ENCODE peak calls at places on chromosomes 2 and 18, in five cellular contexts. P is activated CD4-positive, alpha-beta T cell treated with anti-CD3 and anti-CD28 coated beads, Interleukin-2, amount 50 U/mL, for 24 hours; Q is GM23248; O is A549; L is D341Med. F is an unnamed sample.

GRCh38 chr2:65789923-65790675 is 357.7 kb upstream of the SPRED2 start:
- DNase-seq in P (no peak), L (no peak), O (no peak), Q (no peak), F (no peak)

GRCh38 chr18:1090758-1091157 is 186.1 kb downstream of the ADCYAP1 start:
- DNase-seq in O (no peak), L (no peak), P (no peak), Q (no peak), F (no peak)

GRCh38 chr2:232525796-232526195 is at the start of gene CHRND:
- DNase-seq in P (no peak), Q (peak), O (peak), L (no peak), F (no peak)

GRCh38 chr2:206230060-206230890 is 44.2 kb upstream of the ZDBF2 start:
- DNase-seq in P (no peak), O (no peak), L (peak), Q (peak), F (no peak)

GRCh38 chr2:231666171-231667095 is 41.9 kb upstream of the PTMA start:
- DNase-seq in L (no peak), P (no peak), Q (peak), O (peak), F (peak)

GRCh38 chr2:214126135-214126534 is 284.7 kb upstream of the VWC2L start:
- DNase-seq in O (no peak), Q (peak), L (no peak), P (no peak), F (no peak)

GRCh38 chr2:165357758-165358157 is 111.7 kb upstream of the CSRNP3 start:
- DNase-seq in L (no peak), O (no peak), P (no peak), Q (peak), F (no peak)

GRCh38 chr2:203718087-203718486 is 11.6 kb downstream of the CD28 start:
- DNase-seq in O (no peak), L (no peak), Q (peak), P (no peak), F (peak)

GRCh38 chr2:69225933-69226332 is 161.1 kb downstream of the GFPT1 start:
- DNase-seq in O (no peak), Q (peak), P (no peak), L (no peak), F (no peak)

GRCh38 chr2:120436460-120436739 is 90.5 kb downstream of the INHBB start:
- DNase-seq in L (no peak), Q (peak), O (no peak), P (no peak), F (no peak)

GRCh38 chr18:36130039-36130831 is 536 bp downstream of the ELP2 start:
- DNase-seq in P (no peak), Q (peak), O (no peak), L (no peak), F (no peak)

GRCh38 chr2:237574894-237575868 is 8.8 kb downstream of the PRLH start:
- DNase-seq in L (no peak), Q (no peak), P (no peak), O (no peak), F (no peak)

GRCh38 chr2:46812381-46813024 is 103.1 kb downstream of the MCFD2 start:
- DNase-seq in O (no peak), P (no peak), L (no peak), Q (peak), F (no peak)

GRCh38 chr2:104769096-104769495 is 84.8 kb upstream of the POU3F3 start:
- DNase-seq in Q (peak), O (no peak), P (no peak), L (no peak), F (no peak)

GRCh38 chr2:148599112-148599991 is 45.2 kb upstream of the EPC2 start:
- DNase-seq in Q (no peak), O (no peak), L (no peak), P (no peak), F (no peak)

GRCh38 chr2:108787209-108787558 is 613 bp downstream of the CCDC138 start:
- DNase-seq in Q (no peak), L (no peak), P (no peak), O (no peak), F (no peak)

GRCh38 chr18:50338676-50339075 is 36.2 kb upstream of the SKA1 start:
- DNase-seq in O (no peak), L (no peak), P (no peak), Q (no peak), F (no peak)

GRCh38 chr2:168564641-168565040 is 108.6 kb downstream of the CERS6 start:
- DNase-seq in P (no peak), L (no peak), Q (no peak), O (no peak), F (no peak)

GRCh38 chr2:15316370-15316814 is 244.7 kb downstream of the NBAS start:
- DNase-seq in Q (no peak), L (no peak), P (no peak), O (no peak), F (no peak)

GRCh38 chr2:204282525-204282924 is 262.8 kb upstream of the PARD3B start:
- DNase-seq in Q (no peak), L (no peak), P (no peak), O (no peak), F (no peak)

GRCh38 chr2:111918383-111918806 is 20.0 kb downstream of the MERTK start:
- DNase-seq in P (no peak), L (no peak), O (no peak), Q (peak), F (no peak)

GRCh38 chr18:44325903-44326650 is 354.6 kb upstream of the SETBP1 start:
- DNase-seq in L (peak), Q (peak), O (peak), P (no peak), F (peak)

GRCh38 chr2:67566292-67566691 is 169.2 kb downstream of the ETAA1 start:
- DNase-seq in P (no peak), O (no peak), L (no peak), Q (peak), F (no peak)

GRCh38 chr2:239768907-239769573 is 256.1 kb downstream of the NDUFA10 start:
- DNase-seq in L (no peak), Q (no peak), P (no peak), O (no peak), F (no peak)

GRCh38 chr2:7430869-7431641 is 513.8 kb downstream of the RNF144A start:
- DNase-seq in L (no peak), Q (no peak), O (no peak), P (no peak), F (peak)

GRCh38 chr2:63768051-63768450 is 73.6 kb upstream of the UGP2 start:
- DNase-seq in O (no peak), L (no peak), Q (no peak), P (no peak), F (no peak)

GRCh38 chr2:190819835-190820234 is 60.8 kb upstream of the GLS start:
- DNase-seq in L (no peak), O (no peak), Q (peak), P (no peak), F (no peak)

GRCh38 chr2:101558740-101559508 is 84.0 kb upstream of the RFX8 start:
- DNase-seq in L (no peak), O (no peak), Q (peak), P (no peak), F (no peak)

GRCh38 chr2:56009758-56010534 is 86.4 kb upstream of the EFEMP1 start:
- DNase-seq in L (no peak), O (peak), P (no peak), Q (peak), F (peak)

GRCh38 chr2:205858781-205859478 is 176.6 kb downstream of the NRP2 start:
- DNase-seq in L (no peak), O (no peak), Q (peak), P (no peak), F (no peak)

GRCh38 chr2:5697554-5697953 is 5.4 kb downstream of the SOX11 start:
- DNase-seq in P (no peak), O (no peak), L (no peak), Q (no peak), F (no peak)

GRCh38 chr2:240948905-240949790 is 43.0 kb downstream of the CROCC2 start:
- DNase-seq in Q (no peak), P (no peak), L (no peak), O (no peak), F (no peak)

GRCh38 chr2:65826567-65826966 is 394.2 kb upstream of the SPRED2 start:
- DNase-seq in L (no peak), O (no peak), P (no peak), Q (no peak), F (no peak)

GRCh38 chr2:201907128-201907886 is 101.0 kb downstream of the CDK15 start:
- DNase-seq in L (no peak), O (no peak), Q (no peak), P (no peak), F (no peak)

GRCh38 chr2:85861180-85861579 is 27.6 kb downstream of the ST3GAL5 start:
- DNase-seq in L (no peak), P (no peak), O (no peak), Q (no peak), F (no peak)